ENCODE peak calls at places on chromosomes 11 and 22, in four cellular contexts. Y is colonic mucosa, X is B cell, N is omental fat pad. F is an unnamed sample.

GRCh38 chr11:86174101-86175046 is 70.2 kb upstream of the EED start:
- DNase-seq in Y (no peak), X (no peak), N (peak), F (no peak)

GRCh38 chr11:134993691-134994243 is 581.7 kb upstream of the B3GAT1 start:
- DNase-seq in Y (no peak), X (no peak), N (no peak), F (no peak)

GRCh38 chr22:36323182-36323854 is 64.4 kb downstream of the MYH9 start:
- DNase-seq in Y (no peak), X (no peak), N (no peak), F (no peak)

GRCh38 chr11:38476808-38477565 is 1879.0 kb upstream of the RAG2 start:
- DNase-seq in Y (no peak), X (no peak), N (no peak), F (no peak)

GRCh38 chr11:84722583-84723108 is 904.5 kb downstream of the DLG2 start:
- DNase-seq in Y (no peak), X (no peak), N (no peak), F (no peak)

GRCh38 chr22:49299821-49300231 is 527.8 kb downstream of the BRD1 start:
- DNase-seq in Y (no peak), X (no peak), N (no peak), F (no peak)

GRCh38 chr11:2566223-2567025 is 121.6 kb downstream of the KCNQ1 start:
- DNase-seq in Y (peak), X (peak), N (no peak), F (no peak)

GRCh38 chr11:80477178-80477577 is 1036.3 kb upstream of the TENM4 start:
- DNase-seq in Y (no peak), X (no peak), N (no peak), F (no peak)

GRCh38 chr11:97201743-97202612 is 812.2 kb downstream of the JRKL start:
- DNase-seq in Y (no peak), X (no peak), N (no peak), F (no peak)

GRCh38 chr22:37781434-37782059 is 26.2 kb upstream of the GCAT start:
- DNase-seq in Y (no peak), X (no peak), N (no peak), F (no peak)
- TF ChIP-seq CTCF in Y (no peak), X (no peak), N (no peak), F (no peak)

GRCh38 chr22:45317551-45318167 is 7.9 kb downstream of the FAM118A start:
- DNase-seq in Y (peak), X (no peak), N (no peak), F (no peak)
- TF ChIP-seq CTCF in Y (peak), X (no peak), N (no peak), F (no peak)

DNA sequence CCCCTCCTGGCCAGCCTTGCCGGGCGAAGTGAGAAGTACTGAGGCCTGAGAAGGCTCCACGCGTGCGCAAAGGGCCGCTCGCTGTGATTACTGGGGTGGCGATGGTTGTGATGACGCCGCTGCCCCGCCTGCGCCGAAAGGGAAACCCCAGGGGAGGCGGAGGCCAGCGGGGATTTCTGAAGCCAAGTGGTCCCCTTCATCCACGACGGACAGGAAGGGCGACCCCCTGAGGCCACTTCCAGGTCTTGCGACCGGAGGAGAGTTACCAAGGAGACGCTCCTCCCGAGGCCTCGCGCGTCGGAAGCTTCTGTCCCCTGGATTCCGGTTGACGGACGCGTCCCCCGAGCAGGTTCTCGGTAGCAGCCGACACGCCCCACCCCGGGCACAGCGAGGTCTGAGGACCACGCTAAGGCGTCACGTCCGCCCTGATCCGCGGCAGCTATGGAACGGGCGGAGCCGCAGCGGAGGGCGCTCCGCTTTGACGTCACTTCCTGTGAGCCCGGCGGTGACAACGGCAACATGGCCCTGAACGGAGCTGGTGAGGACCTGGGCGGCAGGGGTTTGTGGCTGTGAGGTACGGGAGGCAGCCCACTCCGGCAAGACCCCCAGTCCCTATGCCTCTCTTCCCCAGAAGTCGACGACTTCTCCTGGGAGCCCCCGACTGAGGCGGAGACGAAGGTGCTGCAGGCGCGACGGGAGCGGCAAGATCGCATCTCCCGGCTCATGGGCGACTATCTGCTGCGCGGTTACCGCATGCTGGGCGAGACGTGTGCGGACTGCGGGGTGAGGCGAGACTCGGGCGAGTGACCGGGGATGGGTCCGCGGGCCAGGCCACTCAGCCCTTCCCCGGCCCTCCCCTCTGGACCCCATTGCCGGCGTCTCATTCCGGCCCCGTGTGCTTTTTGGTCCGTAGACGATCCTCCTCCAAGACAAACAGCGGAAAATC is at the start of gene ZNRD2:
- DNase-seq in Y (peak), X (peak), N (peak), F (peak)
- TF ChIP-seq CTCF in Y (peak), X (peak), N (no peak), F (peak)

GRCh38 chr11:47979378-47980092 is 824 bp upstream of the PTPRJ start:
- DNase-seq in Y (no peak), X (no peak), N (no peak), F (no peak)

GRCh38 chr11:47980093-47980906 is at the start of gene PTPRJ:
- DNase-seq in Y (peak), X (no peak), N (no peak), F (peak)

GRCh38 chr11:47981667-47982404 is 1.5 kb downstream of the PTPRJ start:
- DNase-seq in Y (peak), X (no peak), N (no peak), F (no peak)

GRCh38 chr11:47983464-47984397 is 3.4 kb downstream of the PTPRJ start:
- DNase-seq in Y (no peak), X (no peak), N (no peak), F (no peak)

DNA sequence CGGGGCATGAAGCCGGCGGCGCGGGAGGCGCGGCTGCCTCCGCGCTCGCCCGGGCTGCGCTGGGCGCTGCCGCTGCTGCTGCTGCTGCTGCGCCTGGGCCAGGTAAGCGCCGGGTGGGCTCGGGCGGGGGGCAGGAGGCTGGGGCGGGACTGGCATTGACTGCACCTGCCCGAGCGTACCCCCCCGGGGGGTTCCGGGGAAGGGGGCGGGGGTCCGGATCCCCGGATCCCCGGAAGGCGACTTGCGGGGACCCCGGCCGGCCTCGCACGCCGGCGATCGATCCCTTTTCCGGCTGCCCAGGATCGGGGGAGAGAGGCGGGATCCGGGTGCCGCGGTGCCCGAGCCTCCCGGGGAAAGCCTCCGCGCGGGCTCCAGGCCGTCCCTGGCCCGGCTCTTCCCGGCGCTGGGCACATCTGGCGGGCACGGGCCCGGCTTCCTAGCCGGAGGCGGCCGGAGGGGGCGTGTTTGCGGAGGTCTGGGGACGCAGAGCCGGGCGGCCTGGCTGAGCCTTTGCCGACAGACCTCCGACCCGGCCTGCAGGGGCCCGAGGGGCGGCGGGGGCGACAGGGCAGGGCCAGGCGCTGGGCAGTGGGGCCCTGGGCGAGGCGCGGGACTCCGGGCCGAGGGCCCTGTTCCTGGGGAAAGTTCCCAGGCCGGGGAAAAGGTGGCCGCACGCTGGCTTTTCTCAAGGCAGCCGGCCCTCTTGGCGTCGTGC is 705 bp downstream of the PTPRJ start:
- DNase-seq in Y (peak), X (no peak), N (no peak), F (peak)
- TF ChIP-seq CTCF in Y (no peak), X (peak), N (no peak), F (peak)

GRCh38 chr11:126337121-126337471 is 18.4 kb upstream of the ST3GAL4 start:
- DNase-seq in Y (no peak), X (no peak), N (no peak), F (no peak)
- TF ChIP-seq CTCF in Y (no peak), X (no peak), N (no peak), F (no peak)

DNA sequence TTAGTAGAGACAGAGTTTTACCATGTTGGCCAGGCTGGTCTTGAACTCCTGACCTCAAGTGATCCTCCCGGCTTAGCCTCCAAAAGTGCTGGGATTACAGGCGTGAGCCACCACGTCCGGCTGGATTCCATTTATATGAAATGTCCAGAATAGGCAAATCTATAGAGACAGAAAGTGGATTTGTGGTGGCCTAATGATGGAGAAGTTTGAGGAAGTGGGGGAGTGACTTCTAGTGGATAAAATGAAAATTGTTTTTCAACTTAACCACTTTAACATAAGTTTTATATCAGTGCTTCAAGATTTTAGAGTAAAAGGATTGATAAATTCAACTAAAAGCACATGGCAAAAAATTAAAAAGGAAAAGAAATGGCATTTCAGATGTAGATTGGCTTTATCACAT is 66.2 kb downstream of the HIPK3 start:
- DNase-seq in Y (no peak), X (no peak), N (no peak), F (no peak)
- TF ChIP-seq CTCF in Y (no peak), X (no peak), N (no peak), F (no peak)

GRCh38 chr11:12811861-12812260 is 137.6 kb downstream of the TEAD1 start:
- DNase-seq in Y (no peak), X (no peak), N (no peak), F (no peak)

GRCh38 chr11:12806113-12806512 is 131.9 kb downstream of the TEAD1 start:
- DNase-seq in Y (no peak), X (no peak), N (no peak), F (no peak)

GRCh38 chr11:12810497-12810896 is 136.3 kb downstream of the TEAD1 start:
- DNase-seq in Y (no peak), X (no peak), N (no peak), F (no peak)

GRCh38 chr11:12807621-12808020 is 133.4 kb downstream of the TEAD1 start:
- DNase-seq in Y (no peak), X (no peak), N (no peak), F (no peak)

DNA sequence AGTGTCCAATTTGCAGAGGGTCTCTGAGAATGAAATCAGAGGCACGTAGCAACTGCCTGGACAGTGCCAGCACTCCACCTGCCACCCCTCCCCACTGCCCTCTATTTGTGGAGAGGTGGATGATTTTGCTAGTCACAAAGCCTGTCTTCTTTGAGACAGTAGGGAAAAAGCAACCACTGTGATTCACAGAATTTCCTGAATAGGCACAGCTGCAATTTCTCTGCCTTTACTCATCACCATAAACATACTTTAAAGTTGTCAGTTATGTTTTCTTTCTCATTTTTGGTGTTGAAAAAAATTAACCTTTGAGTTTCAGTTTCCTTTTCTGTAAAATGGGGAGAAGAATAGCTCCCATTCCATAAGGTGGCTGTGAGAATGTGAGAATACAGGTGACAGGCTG is 134.3 kb downstream of the TEAD1 start:
- DNase-seq in Y (no peak), X (no peak), N (no peak), F (no peak)
- TF ChIP-seq CTCF in Y (no peak), X (no peak), N (no peak), F (no peak)